ENCODE peak calls at places on chromosomes 13 and 19, in seven cellular contexts. H is substantia nigra; W is stimulated activated naive CD8-positive, alpha-beta T cell treated with anti-CD3 and anti-CD28 coated beads, Interleukin-15, Interleukin-2, amounts not matched to agents 100 U/mL and 50 U/mL, for 24 hours; M is caudate nucleus; V is breast epithelium; B is AG09319; E is pancreas. T is an unnamed sample.

GRCh38 chr13:21966014-21966413 is 295.1 kb downstream of the FGF9 start:
- DNase-seq in W (no peak), H (no peak), B (no peak), V (no peak), E (no peak), M (no peak), T (no peak)

GRCh38 chr19:18007939-18008673 is at the start of gene ARRDC2:
- DNase-seq in M (peak; percentile 93), B (peak; percentile 74), H (peak; percentile 83), E (peak; percentile 91), V (peak; percentile 92), W (peak; percentile 88), T (peak; percentile 57)

GRCh38 chr13:44412341-44412935 is 38.8 kb downstream of the SERP2 start:
- DNase-seq in V (no peak), M (no peak), H (no peak), E (no peak), W (no peak), B (no peak), T (no peak)

GRCh38 chr13:74070065-74070464 is 64.1 kb downstream of the KLF12 start:
- DNase-seq in E (no peak), M (no peak), W (no peak), V (no peak), H (no peak), B (no peak), T (no peak)

GRCh38 chr13:62356977-62357376 is 941.3 kb upstream of the PCDH20 start:
- DNase-seq in E (no peak), B (no peak), W (no peak), H (no peak), M (no peak), V (no peak), T (no peak)

GRCh38 chr13:66312312-66313087 is 917.6 kb downstream of the PCDH9 start:
- DNase-seq in W (no peak), H (no peak), M (no peak), B (no peak), V (no peak), E (peak; percentile 44), T (no peak)

GRCh38 chr19:3269972-3270667 is 45.7 kb downstream of the CELF5 start:
- DNase-seq in M (no peak), W (no peak), E (no peak), V (no peak), H (no peak), B (no peak), T (no peak)

GRCh38 chr13:20065516-20065915 is 95.3 kb downstream of the GJA3 start:
- DNase-seq in M (no peak), V (no peak), B (no peak), W (no peak), H (no peak), E (no peak), T (no peak)

GRCh38 chr13:59493436-59493965 is 670.2 kb downstream of the DIAPH3 start:
- DNase-seq in M (no peak), V (no peak), W (no peak), B (no peak), E (no peak), H (no peak), T (no peak)

GRCh38 chr19:2315818-2316353 is 7.9 kb upstream of the LINGO3 start:
- DNase-seq in B (no peak), E (peak; percentile 60), V (no peak), M (peak; percentile 77), H (peak; percentile 50), W (peak; percentile 48), T (no peak)

GRCh38 chr13:99198630-99199029 is 2.0 kb upstream of the UBAC2 start:
- DNase-seq in B (no peak), V (no peak), H (no peak), W (no peak), E (no peak), M (no peak), T (peak; percentile 10)

GRCh38 chr13:113402471-113403254 is 38.7 kb upstream of the GRTP1 start:
- DNase-seq in H (no peak), E (no peak), M (no peak), V (no peak), W (no peak), B (no peak), T (no peak)

GRCh38 chr19:4816388-4817165 is 14.9 kb downstream of the TICAM1 start:
- DNase-seq in E (no peak), M (no peak), H (no peak), B (no peak), W (no peak), V (no peak), T (no peak)

GRCh38 chr19:13195678-13196077 is 45.5 kb downstream of the IER2 start:
- DNase-seq in V (no peak), H (no peak), M (no peak), E (peak; percentile 64), B (no peak), W (peak; percentile 60), T (no peak)

GRCh38 chr13:42153371-42153770 is 104.9 kb downstream of the DGKH start:
- DNase-seq in E (no peak), W (no peak), H (no peak), B (no peak), V (no peak), M (no peak), T (no peak)

GRCh38 chr13:108573455-108573854 is 56.0 kb upstream of the MYO16 start:
- DNase-seq in W (no peak), V (no peak), B (no peak), E (no peak), H (no peak), M (no peak), T (no peak)

GRCh38 chr19:1808395-1808731 is 3.7 kb downstream of the ATP8B3 start:
- DNase-seq in E (no peak), M (no peak), W (no peak), B (no peak), V (no peak), H (no peak), T (no peak)

GRCh38 chr19:29878973-29879654 is 62.9 kb upstream of the URI1 start:
- DNase-seq in H (no peak), M (no peak), B (no peak), W (no peak), E (no peak), V (no peak), T (peak; percentile 13)

GRCh38 chr19:58304748-58305064 is 471 bp upstream of the ERVK3-1 start:
- DNase-seq in B (no peak), W (no peak), H (no peak), V (no peak), E (no peak), M (no peak), T (no peak)

GRCh38 chr13:100139822-100140221 is 50.9 kb downstream of the PCCA start:
- DNase-seq in E (no peak), H (no peak), B (no peak), V (no peak), W (no peak), M (no peak), T (no peak)

GRCh38 chr13:110445183-110445582 is 116.3 kb downstream of the RAB20 start:
- DNase-seq in E (no peak), B (no peak), V (no peak), M (no peak), W (no peak), H (no peak), T (no peak)

GRCh38 chr19:13692096-13692495 is 72.2 kb upstream of the MRI1 start:
- DNase-seq in E (no peak), M (peak; percentile 63), V (no peak), W (no peak), H (peak; percentile 24), B (no peak), T (peak; percentile 77)

GRCh38 chr13:110657196-110657595 is 41.9 kb downstream of the NAXD start:
- DNase-seq in H (no peak), B (no peak), E (no peak), M (no peak), W (no peak), V (no peak), T (no peak)

GRCh38 chr19:45451181-45451849 is 16.5 kb upstream of the FOSB start:
- DNase-seq in W (peak; percentile 52), M (no peak), E (no peak), H (no peak), V (peak; percentile 71), B (no peak), T (peak; percentile 87)

GRCh38 chr19:49186108-49186507 is 28.5 kb downstream of the TRPM4 start:
- DNase-seq in H (no peak), B (no peak), M (no peak), W (no peak), V (no peak), E (no peak), T (no peak)

GRCh38 chr13:113845723-113846638 is 17.9 kb downstream of the GAS6 start:
- DNase-seq in B (no peak), V (no peak), M (no peak), H (no peak), E (no peak), W (no peak), T (no peak)

GRCh38 chr13:51044023-51044665 is 66.9 kb downstream of the C13orf42 start:
- DNase-seq in E (no peak), W (no peak), M (no peak), H (no peak), V (no peak), B (no peak), T (no peak)